ENCODE peak calls at places on chromosomes 1 and 21, in ten cellular contexts. One of them, this sample, is unnamed.

GRCh38 chr1:109784551-109785252 is 21.0 kb upstream of the EPS8L3 start:
- DNase-seq in stomach: no peak
- DNase-seq in prostate gland: no peak
- DNase-seq in HCT116: no peak
- DNase-seq in spleen: peak
- DNase-seq in HepG2: no peak
- DNase-seq in esophagus muscularis mucosa: no peak
- DNase-seq in transverse colon: peak
- DNase-seq in endothelial cell of umbilical vein: no peak
- DNase-seq in suprapubic skin: no peak
- DNase-seq in this sample: no peak

GRCh38 chr1:50582346-50582745 is 159.1 kb upstream of the DMRTA2 start:
- DNase-seq in stomach: no peak
- DNase-seq in prostate gland: no peak
- DNase-seq in HCT116: no peak
- DNase-seq in spleen: no peak
- DNase-seq in HepG2: no peak
- DNase-seq in esophagus muscularis mucosa: no peak
- DNase-seq in transverse colon: no peak
- DNase-seq in endothelial cell of umbilical vein: no peak
- DNase-seq in suprapubic skin: no peak
- DNase-seq in this sample: no peak

GRCh38 chr1:2379733-2380404 is 11.5 kb downstream of the MORN1 start:
- DNase-seq in stomach: no peak
- DNase-seq in prostate gland: no peak
- DNase-seq in HCT116: no peak
- DNase-seq in spleen: peak
- DNase-seq in HepG2: no peak
- DNase-seq in esophagus muscularis mucosa: no peak
- DNase-seq in transverse colon: peak
- DNase-seq in endothelial cell of umbilical vein: no peak
- DNase-seq in suprapubic skin: no peak
- DNase-seq in this sample: no peak

GRCh38 chr1:42592811-42593210 is 65.4 kb upstream of the PPIH start:
- DNase-seq in stomach: no peak
- DNase-seq in prostate gland: no peak
- DNase-seq in HCT116: no peak
- DNase-seq in spleen: no peak
- DNase-seq in HepG2: no peak
- DNase-seq in esophagus muscularis mucosa: no peak
- DNase-seq in transverse colon: no peak
- DNase-seq in endothelial cell of umbilical vein: no peak
- DNase-seq in suprapubic skin: no peak
- DNase-seq in this sample: no peak

GRCh38 chr21:45607922-45608295 is 35.6 kb upstream of the PCBP3 start:
- DNase-seq in stomach: no peak
- DNase-seq in prostate gland: no peak
- DNase-seq in HCT116: no peak
- DNase-seq in spleen: peak
- DNase-seq in HepG2: no peak
- DNase-seq in esophagus muscularis mucosa: no peak
- DNase-seq in transverse colon: no peak
- DNase-seq in endothelial cell of umbilical vein: no peak
- DNase-seq in suprapubic skin: peak
- DNase-seq in this sample: no peak

GRCh38 chr1:42322577-42322976 is 12.5 kb downstream of the FOXJ3 start:
- DNase-seq in stomach: no peak
- DNase-seq in prostate gland: no peak
- DNase-seq in HCT116: no peak
- DNase-seq in spleen: no peak
- DNase-seq in HepG2: no peak
- DNase-seq in esophagus muscularis mucosa: no peak
- DNase-seq in transverse colon: no peak
- DNase-seq in endothelial cell of umbilical vein: peak
- DNase-seq in suprapubic skin: no peak
- DNase-seq in this sample: no peak

GRCh38 chr1:14822493-14822892 is 224.0 kb downstream of the KAZN start:
- DNase-seq in stomach: no peak
- DNase-seq in prostate gland: no peak
- DNase-seq in HCT116: no peak
- DNase-seq in spleen: no peak
- DNase-seq in HepG2: no peak
- DNase-seq in esophagus muscularis mucosa: no peak
- DNase-seq in transverse colon: no peak
- DNase-seq in endothelial cell of umbilical vein: no peak
- DNase-seq in suprapubic skin: no peak
- DNase-seq in this sample: no peak

GRCh38 chr1:22030473-22030872 is 22.0 kb upstream of the CDC42 start:
- DNase-seq in stomach: no peak
- DNase-seq in prostate gland: no peak
- DNase-seq in HCT116: no peak
- DNase-seq in spleen: no peak
- DNase-seq in HepG2: no peak
- DNase-seq in esophagus muscularis mucosa: no peak
- DNase-seq in transverse colon: no peak
- DNase-seq in endothelial cell of umbilical vein: no peak
- DNase-seq in suprapubic skin: no peak
- DNase-seq in this sample: no peak

GRCh38 chr1:228836427-228836826 is 101.1 kb downstream of the RHOU start:
- DNase-seq in stomach: peak
- DNase-seq in prostate gland: no peak
- DNase-seq in HCT116: no peak
- DNase-seq in spleen: no peak
- DNase-seq in HepG2: peak
- DNase-seq in esophagus muscularis mucosa: no peak
- DNase-seq in transverse colon: peak
- DNase-seq in endothelial cell of umbilical vein: no peak
- DNase-seq in suprapubic skin: no peak
- DNase-seq in this sample: no peak

GRCh38 chr21:34593423-34593822 is 21.5 kb downstream of the RCAN1 start:
- DNase-seq in stomach: peak
- DNase-seq in prostate gland: no peak
- DNase-seq in HCT116: no peak
- DNase-seq in spleen: no peak
- DNase-seq in HepG2: no peak
- DNase-seq in esophagus muscularis mucosa: no peak
- DNase-seq in transverse colon: no peak
- DNase-seq in endothelial cell of umbilical vein: no peak
- DNase-seq in suprapubic skin: no peak
- DNase-seq in this sample: no peak

GRCh38 chr1:92792340-92792782 is 7.5 kb upstream of the EVI5 start:
- DNase-seq in stomach: no peak
- DNase-seq in prostate gland: no peak
- DNase-seq in HCT116: no peak
- DNase-seq in spleen: no peak
- DNase-seq in HepG2: no peak
- DNase-seq in esophagus muscularis mucosa: no peak
- DNase-seq in transverse colon: no peak
- DNase-seq in endothelial cell of umbilical vein: peak
- DNase-seq in suprapubic skin: no peak
- DNase-seq in this sample: no peak

DNA sequence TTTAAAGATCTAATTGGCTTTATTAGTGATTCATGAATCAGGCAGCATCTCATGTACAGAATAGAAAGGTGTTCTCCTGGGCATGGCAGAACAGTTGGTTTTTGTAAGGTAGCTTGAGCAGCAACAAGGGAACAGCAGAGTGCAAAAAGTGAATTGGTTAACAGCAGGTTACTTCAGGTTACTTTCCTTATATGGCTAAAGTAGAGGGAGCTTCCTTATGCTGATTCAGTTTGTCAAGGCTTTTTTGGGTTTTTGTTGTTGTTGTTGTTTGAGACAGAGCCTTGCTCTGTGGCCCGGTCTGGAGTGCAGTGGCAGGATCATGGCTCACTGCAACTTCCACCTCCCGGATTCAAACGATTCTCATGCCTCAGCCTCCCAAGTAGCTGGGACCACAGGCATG is 132.8 kb downstream of the CDC7 start:
- DNase-seq in stomach: no peak
- DNase-seq in prostate gland: no peak
- DNase-seq in HCT116: no peak
- DNase-seq in spleen: no peak
- DNase-seq in HepG2: no peak
- DNase-seq in esophagus muscularis mucosa: no peak
- DNase-seq in transverse colon: no peak
- DNase-seq in endothelial cell of umbilical vein: no peak
- DNase-seq in suprapubic skin: no peak
- DNase-seq in this sample: no peak
- TF ChIP-seq POLR2A in stomach: no peak
- TF ChIP-seq POLR2A in prostate gland: no peak
- TF ChIP-seq POLR2A in HCT116: no peak
- TF ChIP-seq POLR2A in spleen: no peak
- TF ChIP-seq POLR2A in HepG2: no peak
- TF ChIP-seq POLR2A in esophagus muscularis mucosa: no peak
- TF ChIP-seq POLR2A in transverse colon: no peak
- TF ChIP-seq POLR2A in endothelial cell of umbilical vein: no peak
- TF ChIP-seq POLR2A in suprapubic skin: no peak
- TF ChIP-seq POLR2A in this sample: no peak

GRCh38 chr1:165883056-165883455 is 55.6 kb downstream of the UCK2 start:
- DNase-seq in stomach: no peak
- DNase-seq in prostate gland: no peak
- DNase-seq in HCT116: no peak
- DNase-seq in spleen: no peak
- DNase-seq in HepG2: no peak
- DNase-seq in esophagus muscularis mucosa: no peak
- DNase-seq in transverse colon: no peak
- DNase-seq in endothelial cell of umbilical vein: no peak
- DNase-seq in suprapubic skin: no peak
- DNase-seq in this sample: no peak

GRCh38 chr1:165884009-165884689 is 56.7 kb downstream of the UCK2 start:
- DNase-seq in stomach: no peak
- DNase-seq in prostate gland: no peak
- DNase-seq in HCT116: no peak
- DNase-seq in spleen: no peak
- DNase-seq in HepG2: no peak
- DNase-seq in esophagus muscularis mucosa: no peak
- DNase-seq in transverse colon: no peak
- DNase-seq in endothelial cell of umbilical vein: peak
- DNase-seq in suprapubic skin: no peak
- DNase-seq in this sample: no peak

GRCh38 chr1:165880993-165881392 is 53.6 kb downstream of the UCK2 start:
- DNase-seq in stomach: no peak
- DNase-seq in prostate gland: no peak
- DNase-seq in HCT116: no peak
- DNase-seq in spleen: no peak
- DNase-seq in HepG2: no peak
- DNase-seq in esophagus muscularis mucosa: no peak
- DNase-seq in transverse colon: no peak
- DNase-seq in endothelial cell of umbilical vein: no peak
- DNase-seq in suprapubic skin: no peak
- DNase-seq in this sample: no peak

GRCh38 chr1:165879946-165880345 is 52.5 kb downstream of the UCK2 start:
- DNase-seq in stomach: no peak
- DNase-seq in prostate gland: peak
- DNase-seq in HCT116: no peak
- DNase-seq in spleen: no peak
- DNase-seq in HepG2: no peak
- DNase-seq in esophagus muscularis mucosa: no peak
- DNase-seq in transverse colon: no peak
- DNase-seq in endothelial cell of umbilical vein: no peak
- DNase-seq in suprapubic skin: no peak
- DNase-seq in this sample: no peak

DNA sequence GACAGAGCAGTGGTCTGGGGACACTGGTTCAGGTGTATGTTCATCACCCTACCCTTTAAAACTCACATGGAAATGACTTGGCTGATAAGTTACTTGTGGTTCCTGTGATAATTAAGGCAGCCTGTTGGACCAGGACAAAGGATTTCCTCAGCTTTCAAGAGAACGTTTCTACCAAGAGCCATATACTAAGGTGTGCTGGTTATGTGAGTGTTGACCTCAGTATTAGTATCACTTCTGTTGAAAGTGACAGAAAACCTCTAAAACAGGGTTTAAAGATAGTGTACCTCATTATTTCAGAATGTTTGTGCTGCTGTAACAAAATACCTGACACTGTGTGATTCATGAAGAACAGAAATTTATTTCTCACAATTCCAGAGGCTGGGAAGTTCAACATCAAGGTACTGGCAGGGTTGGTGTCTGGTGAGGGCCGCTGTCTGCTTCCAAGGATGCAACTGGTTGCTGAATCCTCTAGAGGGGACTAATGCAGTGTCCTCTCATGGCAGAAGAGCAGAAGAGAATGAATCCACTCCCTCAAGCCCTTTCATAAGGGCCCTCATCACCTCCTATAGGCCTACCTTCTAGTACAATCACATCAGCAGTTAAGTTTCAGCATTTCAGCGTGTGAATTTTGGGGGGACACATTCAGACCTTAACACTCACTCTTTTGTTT is 54.9 kb downstream of the UCK2 start:
- DNase-seq in stomach: no peak
- DNase-seq in prostate gland: no peak
- DNase-seq in HCT116: no peak
- DNase-seq in spleen: no peak
- DNase-seq in HepG2: no peak
- DNase-seq in esophagus muscularis mucosa: no peak
- DNase-seq in transverse colon: no peak
- DNase-seq in endothelial cell of umbilical vein: no peak
- DNase-seq in suprapubic skin: no peak
- DNase-seq in this sample: no peak
- TF ChIP-seq CTCF in stomach: no peak
- TF ChIP-seq CTCF in prostate gland: no peak
- TF ChIP-seq CTCF in HCT116: no peak
- TF ChIP-seq CTCF in spleen: no peak
- TF ChIP-seq CTCF in HepG2: peak
- TF ChIP-seq CTCF in esophagus muscularis mucosa: no peak
- TF ChIP-seq CTCF in transverse colon: no peak
- TF ChIP-seq CTCF in endothelial cell of umbilical vein: no peak
- TF ChIP-seq CTCF in suprapubic skin: no peak
- TF ChIP-seq CTCF in this sample: no peak

DNA sequence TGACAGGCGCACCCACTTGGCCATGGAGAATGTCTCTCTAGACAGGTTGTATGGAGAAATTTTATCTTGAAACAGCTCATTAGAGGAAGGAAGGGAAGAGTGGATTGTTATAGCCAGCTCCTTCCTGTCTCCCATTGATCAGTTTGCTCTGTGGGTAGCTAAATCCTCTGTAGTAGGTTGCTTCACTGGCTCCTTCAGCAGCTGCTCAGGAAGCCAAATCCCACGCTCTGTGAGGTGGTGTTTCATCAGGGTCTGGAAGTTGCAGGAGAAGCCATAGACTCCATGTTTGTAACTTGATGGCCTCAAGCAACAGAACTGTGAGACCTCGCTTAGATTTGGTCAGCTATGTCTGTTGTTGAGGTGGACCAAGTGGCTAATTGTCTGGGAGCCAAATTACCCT is 6.8 kb upstream of the NFYC start:
- DNase-seq in stomach: no peak
- DNase-seq in prostate gland: no peak
- DNase-seq in HCT116: no peak
- DNase-seq in spleen: no peak
- DNase-seq in HepG2: no peak
- DNase-seq in esophagus muscularis mucosa: no peak
- DNase-seq in transverse colon: no peak
- DNase-seq in endothelial cell of umbilical vein: no peak
- DNase-seq in suprapubic skin: no peak
- DNase-seq in this sample: no peak
- TF ChIP-seq POLR2AphosphoS5 in stomach: no peak
- TF ChIP-seq POLR2AphosphoS5 in prostate gland: no peak
- TF ChIP-seq POLR2AphosphoS5 in HCT116: no peak
- TF ChIP-seq POLR2AphosphoS5 in spleen: no peak
- TF ChIP-seq POLR2AphosphoS5 in HepG2: no peak
- TF ChIP-seq POLR2AphosphoS5 in esophagus muscularis mucosa: no peak
- TF ChIP-seq POLR2AphosphoS5 in transverse colon: no peak
- TF ChIP-seq POLR2AphosphoS5 in endothelial cell of umbilical vein: no peak
- TF ChIP-seq POLR2AphosphoS5 in suprapubic skin: no peak
- TF ChIP-seq POLR2AphosphoS5 in this sample: no peak

GRCh38 chr21:43938751-43939442 is 73.2 kb upstream of the TRAPPC10 start:
- DNase-seq in stomach: peak
- DNase-seq in prostate gland: peak
- DNase-seq in HCT116: peak
- DNase-seq in spleen: peak
- DNase-seq in HepG2: peak
- DNase-seq in esophagus muscularis mucosa: peak
- DNase-seq in transverse colon: peak
- DNase-seq in endothelial cell of umbilical vein: peak
- DNase-seq in suprapubic skin: peak
- DNase-seq in this sample: peak
- TF ChIP-seq POLR2A in stomach: no peak
- TF ChIP-seq POLR2A in prostate gland: no peak
- TF ChIP-seq POLR2A in HCT116: no peak
- TF ChIP-seq POLR2A in spleen: no peak
- TF ChIP-seq POLR2A in HepG2: no peak
- TF ChIP-seq POLR2A in esophagus muscularis mucosa: no peak
- TF ChIP-seq POLR2A in transverse colon: no peak
- TF ChIP-seq POLR2A in endothelial cell of umbilical vein: no peak
- TF ChIP-seq POLR2A in suprapubic skin: no peak
- TF ChIP-seq POLR2A in this sample: no peak

This sample was measured in breast epithelium.